ENCODE peak calls at places on chromosomes 2 and 18, in seven cellular contexts. One of them, this sample, is unnamed.

GRCh38 chr18:48820483-48821250 is 130.1 kb downstream of the SMAD7 start:
- DNase-seq in GM13976: peak; percentile 89
- DNase-seq in kidney: peak; percentile 45
- DNase-seq in mammary epithelial cell: no peak
- DNase-seq in type B pancreatic cell: peak; percentile 67
- DNase-seq in astrocyte of the spinal cord: no peak
- DNase-seq in B cell: peak; percentile 62
- DNase-seq in this sample: no peak

GRCh38 chr2:44916291-44916690 is 25.2 kb upstream of the SIX3 start:
- DNase-seq in mammary epithelial cell: no peak
- DNase-seq in GM13976: no peak
- DNase-seq in astrocyte of the spinal cord: no peak
- DNase-seq in kidney: no peak
- DNase-seq in B cell: no peak
- DNase-seq in type B pancreatic cell: no peak
- DNase-seq in this sample: no peak

GRCh38 chr18:22344908-22345670 is 72.6 kb downstream of the CTAGE1 start:
- DNase-seq in GM13976: no peak
- DNase-seq in mammary epithelial cell: no peak
- DNase-seq in type B pancreatic cell: no peak
- DNase-seq in B cell: no peak
- DNase-seq in astrocyte of the spinal cord: no peak
- DNase-seq in kidney: no peak
- DNase-seq in this sample: no peak

GRCh38 chr2:9897331-9897737 is 54.1 kb downstream of the TAF1B start:
- DNase-seq in B cell: no peak
- DNase-seq in type B pancreatic cell: no peak
- DNase-seq in kidney: no peak
- DNase-seq in GM13976: no peak
- DNase-seq in mammary epithelial cell: peak; percentile 99
- DNase-seq in astrocyte of the spinal cord: peak; percentile 95
- DNase-seq in this sample: no peak

GRCh38 chr2:16328521-16329190 is 337.0 kb downstream of the CYRIA start:
- DNase-seq in mammary epithelial cell: no peak
- DNase-seq in B cell: no peak
- DNase-seq in kidney: no peak
- DNase-seq in astrocyte of the spinal cord: no peak
- DNase-seq in type B pancreatic cell: no peak
- DNase-seq in GM13976: no peak
- DNase-seq in this sample: no peak

GRCh38 chr2:81645750-81646301 is 1341.3 kb upstream of the LRRTM1 start:
- DNase-seq in GM13976: no peak
- DNase-seq in kidney: no peak
- DNase-seq in astrocyte of the spinal cord: no peak
- DNase-seq in type B pancreatic cell: no peak
- DNase-seq in mammary epithelial cell: no peak
- DNase-seq in B cell: no peak
- DNase-seq in this sample: no peak

GRCh38 chr2:12257476-12257875 is 459.3 kb upstream of the TRIB2 start:
- DNase-seq in B cell: no peak
- DNase-seq in mammary epithelial cell: no peak
- DNase-seq in kidney: no peak
- DNase-seq in astrocyte of the spinal cord: no peak
- DNase-seq in type B pancreatic cell: no peak
- DNase-seq in GM13976: no peak
- DNase-seq in this sample: no peak

GRCh38 chr2:136134126-136134525 is 16.2 kb upstream of the CXCR4 start:
- DNase-seq in astrocyte of the spinal cord: no peak
- DNase-seq in mammary epithelial cell: no peak
- DNase-seq in type B pancreatic cell: no peak
- DNase-seq in kidney: no peak
- DNase-seq in B cell: peak; percentile 71
- DNase-seq in GM13976: peak; percentile 30
- DNase-seq in this sample: peak; percentile 50

GRCh38 chr18:23992119-23992940 is 22.2 kb upstream of the TTC39C start:
- DNase-seq in type B pancreatic cell: no peak
- DNase-seq in B cell: no peak
- DNase-seq in mammary epithelial cell: peak; percentile 91
- DNase-seq in GM13976: no peak
- DNase-seq in kidney: no peak
- DNase-seq in astrocyte of the spinal cord: peak; percentile 56
- DNase-seq in this sample: peak; percentile 51

GRCh38 chr18:55124078-55124477 is 164.8 kb upstream of the CCDC68 start:
- DNase-seq in kidney: no peak
- DNase-seq in B cell: no peak
- DNase-seq in type B pancreatic cell: no peak
- DNase-seq in astrocyte of the spinal cord: peak; percentile 88
- DNase-seq in mammary epithelial cell: no peak
- DNase-seq in GM13976: no peak
- DNase-seq in this sample: no peak

GRCh38 chr2:54728669-54729120 is 5.2 kb downstream of the EML6 start:
- DNase-seq in type B pancreatic cell: no peak
- DNase-seq in mammary epithelial cell: peak; percentile 87
- DNase-seq in B cell: no peak
- DNase-seq in astrocyte of the spinal cord: peak; percentile 84
- DNase-seq in kidney: no peak
- DNase-seq in GM13976: no peak
- DNase-seq in this sample: no peak

GRCh38 chr18:9137168-9138066 is 836 bp downstream of the ANKRD12 start:
- DNase-seq in B cell: peak; percentile 73
- DNase-seq in GM13976: peak; percentile 84
- DNase-seq in type B pancreatic cell: peak; percentile 77
- DNase-seq in kidney: peak; percentile 90
- DNase-seq in astrocyte of the spinal cord: peak; percentile 80
- DNase-seq in mammary epithelial cell: peak; percentile 76
- DNase-seq in this sample: peak; percentile 63

GRCh38 chr2:118668431-118669424 is 178.7 kb downstream of the EN1 start:
- DNase-seq in mammary epithelial cell: peak; percentile 81
- DNase-seq in kidney: no peak
- DNase-seq in type B pancreatic cell: no peak
- DNase-seq in astrocyte of the spinal cord: peak; percentile 96
- DNase-seq in GM13976: no peak
- DNase-seq in B cell: no peak
- DNase-seq in this sample: no peak

GRCh38 chr2:122755281-122755780 is 999.9 kb downstream of the TSN start:
- DNase-seq in type B pancreatic cell: no peak
- DNase-seq in B cell: no peak
- DNase-seq in astrocyte of the spinal cord: no peak
- DNase-seq in mammary epithelial cell: no peak
- DNase-seq in GM13976: no peak
- DNase-seq in kidney: no peak
- DNase-seq in this sample: no peak

GRCh38 chr2:167293172-167293781 is 405.0 kb downstream of the XIRP2 start:
- DNase-seq in astrocyte of the spinal cord: peak; percentile 43
- DNase-seq in mammary epithelial cell: peak; percentile 20
- DNase-seq in kidney: peak; percentile 72
- DNase-seq in B cell: no peak
- DNase-seq in GM13976: peak; percentile 26
- DNase-seq in type B pancreatic cell: no peak
- DNase-seq in this sample: no peak

GRCh38 chr2:182404102-182404501 is 22.7 kb downstream of the PDE1A start:
- DNase-seq in astrocyte of the spinal cord: peak; percentile 76
- DNase-seq in type B pancreatic cell: no peak
- DNase-seq in B cell: no peak
- DNase-seq in GM13976: no peak
- DNase-seq in kidney: no peak
- DNase-seq in mammary epithelial cell: no peak
- DNase-seq in this sample: no peak

GRCh38 chr18:74127483-74127750 is 20.2 kb downstream of the FBXO15 start:
- DNase-seq in kidney: no peak
- DNase-seq in B cell: no peak
- DNase-seq in type B pancreatic cell: no peak
- DNase-seq in astrocyte of the spinal cord: no peak
- DNase-seq in mammary epithelial cell: no peak
- DNase-seq in GM13976: no peak
- DNase-seq in this sample: no peak

GRCh38 chr2:765369-765768 is 88.2 kb upstream of the TMEM18 start:
- DNase-seq in kidney: no peak
- DNase-seq in B cell: no peak
- DNase-seq in type B pancreatic cell: no peak
- DNase-seq in GM13976: no peak
- DNase-seq in astrocyte of the spinal cord: no peak
- DNase-seq in mammary epithelial cell: no peak
- DNase-seq in this sample: no peak

GRCh38 chr18:2914185-2914584 is 67.4 kb downstream of the EMILIN2 start:
- DNase-seq in type B pancreatic cell: peak; percentile 53
- DNase-seq in mammary epithelial cell: no peak
- DNase-seq in GM13976: no peak
- DNase-seq in kidney: peak; percentile 65
- DNase-seq in B cell: peak; percentile 29
- DNase-seq in astrocyte of the spinal cord: no peak
- DNase-seq in this sample: no peak

GRCh38 chr2:216221806-216222205 is 112.7 kb downstream of the XRCC5 start:
- DNase-seq in B cell: no peak
- DNase-seq in mammary epithelial cell: peak; percentile 39
- DNase-seq in kidney: no peak
- DNase-seq in GM13976: no peak
- DNase-seq in astrocyte of the spinal cord: peak; percentile 20
- DNase-seq in type B pancreatic cell: peak; percentile 15
- DNase-seq in this sample: no peak

GRCh38 chr18:12233378-12233777 is 20.8 kb upstream of the CIDEA start:
- DNase-seq in GM13976: no peak
- DNase-seq in astrocyte of the spinal cord: peak; percentile 10
- DNase-seq in mammary epithelial cell: peak; percentile 37
- DNase-seq in kidney: no peak
- DNase-seq in B cell: no peak
- DNase-seq in type B pancreatic cell: no peak
- DNase-seq in this sample: no peak

GRCh38 chr2:37324786-37325624 is at the start of gene PRKD3:
- DNase-seq in astrocyte of the spinal cord: peak; percentile 55
- DNase-seq in kidney: no peak
- DNase-seq in mammary epithelial cell: peak; percentile 60
- DNase-seq in B cell: peak; percentile 63
- DNase-seq in GM13976: peak; percentile 90
- DNase-seq in type B pancreatic cell: peak; percentile 81
- DNase-seq in this sample: no peak

GRCh38 chr2:134344954-134345697 is 91.3 kb downstream of the MGAT5 start:
- DNase-seq in B cell: no peak
- DNase-seq in GM13976: no peak
- DNase-seq in mammary epithelial cell: no peak
- DNase-seq in kidney: no peak
- DNase-seq in type B pancreatic cell: no peak
- DNase-seq in astrocyte of the spinal cord: no peak
- DNase-seq in this sample: no peak

GRCh38 chr2:98436734-98437133 is 7.9 kb upstream of the INPP4A start:
- DNase-seq in GM13976: no peak
- DNase-seq in kidney: no peak
- DNase-seq in B cell: no peak
- DNase-seq in type B pancreatic cell: no peak
- DNase-seq in mammary epithelial cell: no peak
- DNase-seq in astrocyte of the spinal cord: no peak
- DNase-seq in this sample: no peak

GRCh38 chr2:96538487-96539214 is 2.1 kb downstream of the ARID5A start:
- DNase-seq in type B pancreatic cell: peak; percentile 72
- DNase-seq in B cell: peak; percentile 82
- DNase-seq in kidney: peak; percentile 92
- DNase-seq in GM13976: no peak
- DNase-seq in mammary epithelial cell: peak; percentile 32
- DNase-seq in astrocyte of the spinal cord: peak; percentile 59
- DNase-seq in this sample: peak; percentile 94

GRCh38 chr2:14257801-14258507 is 374.6 kb upstream of the LRATD1 start:
- DNase-seq in mammary epithelial cell: peak; percentile 63
- DNase-seq in astrocyte of the spinal cord: no peak
- DNase-seq in B cell: no peak
- DNase-seq in kidney: no peak
- DNase-seq in GM13976: no peak
- DNase-seq in type B pancreatic cell: no peak
- DNase-seq in this sample: no peak

GRCh38 chr18:32148185-32148870 is 41.5 kb upstream of the MEP1B start:
- DNase-seq in mammary epithelial cell: no peak
- DNase-seq in kidney: no peak
- DNase-seq in astrocyte of the spinal cord: no peak
- DNase-seq in B cell: no peak
- DNase-seq in GM13976: no peak
- DNase-seq in type B pancreatic cell: no peak
- DNase-seq in this sample: no peak
- TF ChIP-seq CTCF in mammary epithelial cell: no peak
- TF ChIP-seq CTCF in kidney: no peak
- TF ChIP-seq CTCF in astrocyte of the spinal cord: no peak
- TF ChIP-seq CTCF in B cell: no peak
- TF ChIP-seq CTCF in GM13976: no peak
- TF ChIP-seq CTCF in type B pancreatic cell: no peak
- TF ChIP-seq CTCF in this sample: no peak

GRCh38 chr2:188404341-188405004 is 112.8 kb downstream of the GULP1 start:
- DNase-seq in mammary epithelial cell: peak; percentile 40
- DNase-seq in kidney: peak; percentile 43
- DNase-seq in astrocyte of the spinal cord: peak; percentile 29
- DNase-seq in type B pancreatic cell: no peak
- DNase-seq in GM13976: no peak
- DNase-seq in B cell: no peak
- DNase-seq in this sample: no peak
- TF ChIP-seq CTCF in mammary epithelial cell: no peak
- TF ChIP-seq CTCF in kidney: no peak
- TF ChIP-seq CTCF in astrocyte of the spinal cord: no peak
- TF ChIP-seq CTCF in type B pancreatic cell: no peak
- TF ChIP-seq CTCF in GM13976: no peak
- TF ChIP-seq CTCF in B cell: no peak
- TF ChIP-seq CTCF in this sample: no peak

GRCh38 chr2:49686897-49687442 is 532.7 kb upstream of the FSHR start:
- DNase-seq in kidney: no peak
- DNase-seq in B cell: no peak
- DNase-seq in astrocyte of the spinal cord: no peak
- DNase-seq in GM13976: no peak
- DNase-seq in type B pancreatic cell: no peak
- DNase-seq in mammary epithelial cell: no peak
- DNase-seq in this sample: no peak

GRCh38 chr2:49686291-49686690 is 532.0 kb upstream of the FSHR start:
- DNase-seq in mammary epithelial cell: no peak
- DNase-seq in type B pancreatic cell: no peak
- DNase-seq in B cell: no peak
- DNase-seq in GM13976: no peak
- DNase-seq in astrocyte of the spinal cord: no peak
- DNase-seq in kidney: no peak
- DNase-seq in this sample: no peak

DNA sequence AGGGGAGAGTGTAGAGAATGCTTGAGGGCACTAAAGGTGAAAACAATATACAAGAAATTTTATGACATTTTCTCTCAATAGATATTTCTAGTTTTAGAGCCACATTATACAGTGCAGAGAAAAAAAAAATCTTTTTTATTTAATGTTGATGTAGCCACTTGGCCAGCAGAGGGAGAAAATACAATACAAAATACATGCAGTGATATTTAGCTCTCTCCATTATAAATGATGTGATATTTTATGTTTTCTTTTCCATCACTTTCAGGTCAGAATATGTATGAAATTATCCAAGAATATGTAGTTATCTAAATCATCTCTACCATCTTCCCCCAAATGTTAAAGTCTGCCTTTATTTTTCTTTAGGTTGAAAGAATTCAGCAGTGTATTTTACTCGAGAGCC is 533.6 kb upstream of the FSHR start:
- DNase-seq in type B pancreatic cell: no peak
- DNase-seq in kidney: no peak
- DNase-seq in astrocyte of the spinal cord: peak; percentile 3
- DNase-seq in B cell: no peak
- DNase-seq in GM13976: no peak
- DNase-seq in mammary epithelial cell: no peak
- DNase-seq in this sample: no peak
- TF ChIP-seq CTCF in type B pancreatic cell: peak; percentile 77
- TF ChIP-seq CTCF in kidney: peak; percentile 17
- TF ChIP-seq CTCF in astrocyte of the spinal cord: no peak
- TF ChIP-seq CTCF in B cell: no peak
- TF ChIP-seq CTCF in GM13976: no peak
- TF ChIP-seq CTCF in mammary epithelial cell: peak; percentile 21
- TF ChIP-seq CTCF in this sample: no peak

GRCh38 chr2:28401411-28401810 is 8.8 kb downstream of the FOSL2 start:
- DNase-seq in type B pancreatic cell: no peak
- DNase-seq in GM13976: no peak
- DNase-seq in mammary epithelial cell: no peak
- DNase-seq in B cell: no peak
- DNase-seq in astrocyte of the spinal cord: no peak
- DNase-seq in kidney: no peak
- DNase-seq in this sample: no peak
- TF ChIP-seq CTCF in type B pancreatic cell: no peak
- TF ChIP-seq CTCF in GM13976: no peak
- TF ChIP-seq CTCF in mammary epithelial cell: no peak
- TF ChIP-seq CTCF in B cell: no peak
- TF ChIP-seq CTCF in astrocyte of the spinal cord: no peak
- TF ChIP-seq CTCF in kidney: no peak
- TF ChIP-seq CTCF in this sample: no peak

This sample was measured in CD4-positive, alpha-beta T cell.